ENCODE peak calls at places on chromosomes 13 and 19, in four cellular contexts. Y, C, Z and B are unnamed samples.

GRCh38 chr13:47455581-47455980 is 545.5 kb downstream of the SUCLA2 start:
- DNase-seq in Y (no peak), Z (no peak), C (no peak), B (no peak)

GRCh38 chr19:38145627-38146026 is 78.4 kb downstream of the DPF1 start:
- DNase-seq in Y (no peak), C (no peak), Z (no peak), B (no peak)

GRCh38 chr19:43429395-43429794 is 14.7 kb downstream of the TEX101 start:
- DNase-seq in Z (no peak), C (no peak), Y (no peak), B (no peak)

GRCh38 chr13:112711528-112712265 is 21.9 kb downstream of the ATP11A start:
- DNase-seq in Y (peak; percentile 90), C (peak; percentile 76), Z (no peak), B (peak; percentile 98)

GRCh38 chr13:97004096-97004876 is 10.0 kb upstream of the OXGR1 start:
- DNase-seq in C (peak; percentile 4), Y (no peak), Z (no peak), B (peak; percentile 68)

GRCh38 chr13:113539176-113539575 is 45.4 kb upstream of the TFDP1 start:
- DNase-seq in C (no peak), Y (no peak), Z (no peak), B (no peak)

GRCh38 chr13:80338781-80339577 is 1.9 kb downstream of the SPRY2 start:
- DNase-seq in Z (no peak), Y (peak; percentile 38), C (peak; percentile 23), B (peak; percentile 88)

GRCh38 chr13:98839826-98840769 is 87.6 kb upstream of the SLC15A1 start:
- DNase-seq in Y (peak; percentile 41), C (peak; percentile 46), Z (no peak), B (peak; percentile 47)

GRCh38 chr19:8161135-8161646 is 11.8 kb upstream of the FBN3 start:
- DNase-seq in Y (peak; percentile 68), C (peak; percentile 65), Z (peak; percentile 39), B (no peak)

GRCh38 chr13:30968734-30969335 is 36.4 kb downstream of the TEX26 start:
- DNase-seq in Y (no peak), Z (no peak), C (no peak), B (peak; percentile 55)

GRCh38 chr13:38702609-38703008 is 15.7 kb downstream of the FREM2 start:
- DNase-seq in Z (no peak), Y (no peak), C (no peak), B (no peak)

GRCh38 chr13:51958217-51958547 is 53.1 kb downstream of the ATP7B start:
- DNase-seq in Z (no peak), C (no peak), Y (no peak), B (no peak)

GRCh38 chr13:54424344-54424743 is 1395.7 kb downstream of the OLFM4 start:
- DNase-seq in Y (no peak), Z (no peak), C (no peak), B (no peak)

GRCh38 chr19:35729021-35729420 is 11.2 kb downstream of the KMT2B start:
- DNase-seq in Z (no peak), Y (no peak), C (no peak), B (no peak)

GRCh38 chr19:58357798-58358145 is 4.5 kb upstream of the A1BG start:
- DNase-seq in C (no peak), Y (no peak), Z (no peak), B (no peak)

GRCh38 chr13:94343243-94343585 is 136.3 kb downstream of the DCT start:
- DNase-seq in C (no peak), Y (no peak), Z (no peak), B (peak; percentile 52)

GRCh38 chr19:8208119-8208709 is 956 bp upstream of the CERS4 start:
- DNase-seq in Y (no peak), C (no peak), Z (no peak), B (no peak)

GRCh38 chr19:30755581-30755980 is 383.4 kb downstream of the ZNF536 start:
- DNase-seq in Z (no peak), C (no peak), Y (no peak), B (no peak)

GRCh38 chr13:109781384-109782065 is 4.9 kb downstream of the IRS2 start:
- DNase-seq in Y (no peak), C (no peak), Z (no peak), B (no peak)

GRCh38 chr13:109782066-109782822 is 4.1 kb downstream of the IRS2 start:
- DNase-seq in C (no peak), Z (no peak), Y (no peak), B (no peak)

GRCh38 chr13:109779876-109780516 is 6.4 kb downstream of the IRS2 start:
- DNase-seq in Y (no peak), C (no peak), Z (no peak), B (no peak)

GRCh38 chr13:109779074-109779473 is 7.3 kb downstream of the IRS2 start:
- DNase-seq in Y (no peak), Z (no peak), C (no peak), B (no peak)

GRCh38 chr13:109780880-109781383 is 5.5 kb downstream of the IRS2 start:
- DNase-seq in Z (no peak), C (no peak), Y (no peak), B (no peak)
- TF ChIP-seq MXI1 in Z (no peak), C (no peak), Y (no peak), B (no peak)

GRCh38 chr19:6774821-6775707 is 2.6 kb downstream of the VAV1 start:
- DNase-seq in Y (no peak), Z (no peak), C (no peak), B (no peak)
- TF ChIP-seq BHLHE40 in Y (no peak), Z (no peak), C (peak; percentile 39), B (no peak)

GRCh38 chr19:53537523-53538377 is at the start of gene ZNF331:
- DNase-seq in C (peak; percentile 39), Z (peak; percentile 63), Y (no peak), B (peak; percentile 83)
- TF ChIP-seq MXI1 in C (peak; percentile 47), Z (peak; percentile 45), Y (no peak), B (peak; percentile 97)

GRCh38 chr19:15463865-15464371 is 426 bp downstream of the RASAL3 start:
- DNase-seq in C (no peak), Y (no peak), Z (no peak), B (no peak)
- TF ChIP-seq BHLHE40 in C (no peak), Y (no peak), Z (peak; percentile 26), B (no peak)